ENCODE peak calls at places on chromosomes 2 and 18, in five cellular contexts. One of them, this sample, is unnamed.

GRCh38 chr2:75324716-75325291 is 125.5 kb upstream of the TACR1 start:
- DNase-seq in breast epithelium: no peak
- DNase-seq in dorsolateral prefrontal cortex: no peak
- DNase-seq in CD8-positive, alpha-beta T cell: no peak
- DNase-seq in upper lobe of right lung: no peak
- DNase-seq in this sample: no peak

GRCh38 chr2:100252811-100253698 is 69.2 kb downstream of the LONRF2 start:
- DNase-seq in breast epithelium: no peak
- DNase-seq in CD8-positive, alpha-beta T cell: no peak
- DNase-seq in dorsolateral prefrontal cortex: no peak
- DNase-seq in upper lobe of right lung: no peak
- DNase-seq in this sample: no peak

GRCh38 chr18:5180254-5180653 is 16.8 kb downstream of the AKAIN1 start:
- DNase-seq in breast epithelium: no peak
- DNase-seq in CD8-positive, alpha-beta T cell: no peak
- DNase-seq in dorsolateral prefrontal cortex: no peak
- DNase-seq in upper lobe of right lung: no peak
- DNase-seq in this sample: no peak

GRCh38 chr18:9081940-9082339 is 20.6 kb upstream of the NDUFV2 start:
- DNase-seq in CD8-positive, alpha-beta T cell: no peak
- DNase-seq in breast epithelium: no peak
- DNase-seq in dorsolateral prefrontal cortex: no peak
- DNase-seq in upper lobe of right lung: no peak
- DNase-seq in this sample: no peak

GRCh38 chr2:128686881-128687550 is 368.3 kb upstream of the HS6ST1 start:
- DNase-seq in breast epithelium: no peak
- DNase-seq in upper lobe of right lung: no peak
- DNase-seq in dorsolateral prefrontal cortex: no peak
- DNase-seq in CD8-positive, alpha-beta T cell: no peak
- DNase-seq in this sample: no peak

GRCh38 chr18:71114550-71115210 is 825.8 kb downstream of the SOCS6 start:
- DNase-seq in breast epithelium: no peak
- DNase-seq in upper lobe of right lung: no peak
- DNase-seq in CD8-positive, alpha-beta T cell: no peak
- DNase-seq in dorsolateral prefrontal cortex: no peak
- DNase-seq in this sample: no peak

GRCh38 chr2:120599064-120599463 is 136.6 kb upstream of the GLI2 start:
- DNase-seq in CD8-positive, alpha-beta T cell: no peak
- DNase-seq in dorsolateral prefrontal cortex: no peak
- DNase-seq in breast epithelium: no peak
- DNase-seq in upper lobe of right lung: peak; percentile 72
- DNase-seq in this sample: peak; percentile 7

GRCh38 chr2:234797566-234798250 is 154.1 kb upstream of the SH3BP4 start:
- DNase-seq in upper lobe of right lung: no peak
- DNase-seq in breast epithelium: no peak
- DNase-seq in dorsolateral prefrontal cortex: no peak
- DNase-seq in CD8-positive, alpha-beta T cell: no peak
- DNase-seq in this sample: no peak

GRCh38 chr18:55269632-55270031 is 310.4 kb upstream of the CCDC68 start:
- DNase-seq in dorsolateral prefrontal cortex: no peak
- DNase-seq in upper lobe of right lung: no peak
- DNase-seq in CD8-positive, alpha-beta T cell: no peak
- DNase-seq in breast epithelium: no peak
- DNase-seq in this sample: no peak

GRCh38 chr2:225354281-225354774 is 45.2 kb upstream of the NYAP2 start:
- DNase-seq in dorsolateral prefrontal cortex: no peak
- DNase-seq in upper lobe of right lung: no peak
- DNase-seq in CD8-positive, alpha-beta T cell: no peak
- DNase-seq in breast epithelium: no peak
- DNase-seq in this sample: no peak

GRCh38 chr2:189641047-189641446 is 20.2 kb upstream of the ASNSD1 start:
- DNase-seq in CD8-positive, alpha-beta T cell: no peak
- DNase-seq in upper lobe of right lung: no peak
- DNase-seq in breast epithelium: no peak
- DNase-seq in dorsolateral prefrontal cortex: no peak
- DNase-seq in this sample: no peak

GRCh38 chr2:31205186-31205585 is 12.1 kb downstream of the CAPN14 start:
- DNase-seq in upper lobe of right lung: no peak
- DNase-seq in CD8-positive, alpha-beta T cell: no peak
- DNase-seq in breast epithelium: no peak
- DNase-seq in dorsolateral prefrontal cortex: no peak
- DNase-seq in this sample: no peak

GRCh38 chr18:49359732-49360444 is 100.6 kb downstream of the DYM start:
- DNase-seq in CD8-positive, alpha-beta T cell: no peak
- DNase-seq in breast epithelium: no peak
- DNase-seq in upper lobe of right lung: no peak
- DNase-seq in dorsolateral prefrontal cortex: no peak
- DNase-seq in this sample: no peak

GRCh38 chr2:190742431-190742830 is 93.5 kb downstream of the NAB1 start:
- DNase-seq in breast epithelium: no peak
- DNase-seq in upper lobe of right lung: no peak
- DNase-seq in dorsolateral prefrontal cortex: no peak
- DNase-seq in CD8-positive, alpha-beta T cell: no peak
- DNase-seq in this sample: no peak

GRCh38 chr2:152534460-152535131 is 182.7 kb downstream of the PRPF40A start:
- DNase-seq in CD8-positive, alpha-beta T cell: no peak
- DNase-seq in breast epithelium: no peak
- DNase-seq in dorsolateral prefrontal cortex: no peak
- DNase-seq in upper lobe of right lung: no peak
- DNase-seq in this sample: no peak

GRCh38 chr2:36609507-36609906 is 11.5 kb upstream of the FEZ2 start:
- DNase-seq in dorsolateral prefrontal cortex: no peak
- DNase-seq in CD8-positive, alpha-beta T cell: no peak
- DNase-seq in breast epithelium: no peak
- DNase-seq in upper lobe of right lung: no peak
- DNase-seq in this sample: no peak

GRCh38 chr2:230711224-230711623 is 1.4 kb upstream of the CAB39 start:
- DNase-seq in dorsolateral prefrontal cortex: no peak
- DNase-seq in CD8-positive, alpha-beta T cell: no peak
- DNase-seq in upper lobe of right lung: no peak
- DNase-seq in breast epithelium: no peak
- DNase-seq in this sample: no peak

GRCh38 chr2:172293952-172294351 is 133.4 kb upstream of the ITGA6 start:
- DNase-seq in breast epithelium: peak; percentile 61
- DNase-seq in dorsolateral prefrontal cortex: no peak
- DNase-seq in CD8-positive, alpha-beta T cell: no peak
- DNase-seq in upper lobe of right lung: no peak
- DNase-seq in this sample: no peak

GRCh38 chr2:9739508-9739907 is 103.8 kb upstream of the TAF1B start:
- DNase-seq in breast epithelium: no peak
- DNase-seq in CD8-positive, alpha-beta T cell: peak; percentile 55
- DNase-seq in upper lobe of right lung: peak; percentile 77
- DNase-seq in dorsolateral prefrontal cortex: no peak
- DNase-seq in this sample: peak; percentile 90

GRCh38 chr2:25228848-25229674 is 60.7 kb upstream of the POMC start:
- DNase-seq in upper lobe of right lung: peak; percentile 78
- DNase-seq in CD8-positive, alpha-beta T cell: peak; percentile 44
- DNase-seq in dorsolateral prefrontal cortex: no peak
- DNase-seq in breast epithelium: peak; percentile 66
- DNase-seq in this sample: peak; percentile 82

GRCh38 chr2:227214622-227215041 is 50.2 kb downstream of the COL4A3 start:
- DNase-seq in upper lobe of right lung: no peak
- DNase-seq in breast epithelium: no peak
- DNase-seq in dorsolateral prefrontal cortex: no peak
- DNase-seq in CD8-positive, alpha-beta T cell: no peak
- DNase-seq in this sample: no peak

GRCh38 chr2:144161061-144161460 is 358.9 kb downstream of the ZEB2 start:
- DNase-seq in dorsolateral prefrontal cortex: no peak
- DNase-seq in upper lobe of right lung: no peak
- DNase-seq in CD8-positive, alpha-beta T cell: no peak
- DNase-seq in breast epithelium: no peak
- DNase-seq in this sample: no peak

GRCh38 chr2:40363631-40364030 is 88.3 kb downstream of the SLC8A1 start:
- DNase-seq in CD8-positive, alpha-beta T cell: no peak
- DNase-seq in breast epithelium: no peak
- DNase-seq in dorsolateral prefrontal cortex: no peak
- DNase-seq in upper lobe of right lung: no peak
- DNase-seq in this sample: no peak

GRCh38 chr2:232876978-232877441 is 6.9 kb downstream of the SNORC start:
- DNase-seq in CD8-positive, alpha-beta T cell: no peak
- DNase-seq in upper lobe of right lung: peak; percentile 60
- DNase-seq in breast epithelium: peak; percentile 35
- DNase-seq in dorsolateral prefrontal cortex: no peak
- DNase-seq in this sample: peak; percentile 47

GRCh38 chr2:63775191-63775590 is 66.5 kb upstream of the UGP2 start:
- DNase-seq in breast epithelium: no peak
- DNase-seq in CD8-positive, alpha-beta T cell: no peak
- DNase-seq in dorsolateral prefrontal cortex: no peak
- DNase-seq in upper lobe of right lung: no peak
- DNase-seq in this sample: no peak

GRCh38 chr2:63780483-63781155 is 61.1 kb upstream of the UGP2 start:
- DNase-seq in dorsolateral prefrontal cortex: no peak
- DNase-seq in CD8-positive, alpha-beta T cell: no peak
- DNase-seq in upper lobe of right lung: no peak
- DNase-seq in breast epithelium: no peak
- DNase-seq in this sample: no peak

GRCh38 chr2:63772061-63772460 is 69.6 kb upstream of the UGP2 start:
- DNase-seq in upper lobe of right lung: no peak
- DNase-seq in dorsolateral prefrontal cortex: no peak
- DNase-seq in breast epithelium: no peak
- DNase-seq in CD8-positive, alpha-beta T cell: no peak
- DNase-seq in this sample: no peak

GRCh38 chr2:63777816-63778215 is 63.9 kb upstream of the UGP2 start:
- DNase-seq in dorsolateral prefrontal cortex: no peak
- DNase-seq in CD8-positive, alpha-beta T cell: no peak
- DNase-seq in upper lobe of right lung: no peak
- DNase-seq in breast epithelium: no peak
- DNase-seq in this sample: no peak

GRCh38 chr2:63776382-63776781 is 65.3 kb upstream of the UGP2 start:
- DNase-seq in CD8-positive, alpha-beta T cell: no peak
- DNase-seq in upper lobe of right lung: no peak
- DNase-seq in dorsolateral prefrontal cortex: no peak
- DNase-seq in breast epithelium: no peak
- DNase-seq in this sample: no peak
- H3K4me3 ChIP-seq in CD8-positive, alpha-beta T cell: no peak overlapping the region
- H3K4me3 ChIP-seq in upper lobe of right lung: no peak overlapping the region
- H3K4me3 ChIP-seq in dorsolateral prefrontal cortex: no peak overlapping the region
- H3K4me3 ChIP-seq in breast epithelium: no peak overlapping the region
- H3K4me3 ChIP-seq in this sample: no peak overlapping the region

GRCh38 chr2:106108351-106108750 is 85.8 kb downstream of the UXS1 start:
- DNase-seq in CD8-positive, alpha-beta T cell: no peak
- DNase-seq in breast epithelium: no peak
- DNase-seq in upper lobe of right lung: no peak
- DNase-seq in dorsolateral prefrontal cortex: no peak
- DNase-seq in this sample: no peak
- TF ChIP-seq CTCF in CD8-positive, alpha-beta T cell: no peak
- TF ChIP-seq CTCF in breast epithelium: no peak
- TF ChIP-seq CTCF in upper lobe of right lung: peak; percentile 15
- TF ChIP-seq CTCF in dorsolateral prefrontal cortex: peak; percentile 63
- TF ChIP-seq CTCF in this sample: no peak

GRCh38 chr2:1995086-1995485 is 250.8 kb upstream of the PXDN start:
- DNase-seq in breast epithelium: no peak
- DNase-seq in upper lobe of right lung: no peak
- DNase-seq in CD8-positive, alpha-beta T cell: no peak
- DNase-seq in dorsolateral prefrontal cortex: no peak
- DNase-seq in this sample: no peak
- H3K27ac ChIP-seq in breast epithelium: no peak overlapping the region
- H3K27ac ChIP-seq in upper lobe of right lung: no peak overlapping the region
- H3K27ac ChIP-seq in CD8-positive, alpha-beta T cell: no peak overlapping the region
- H3K27ac ChIP-seq in dorsolateral prefrontal cortex: peak overlapping the region; percentile 1
- H3K27ac ChIP-seq in this sample: no peak overlapping the region

GRCh38 chr2:85579266-85579935 is 2.0 kb downstream of the VAMP8 start:
- DNase-seq in dorsolateral prefrontal cortex: no peak
- DNase-seq in CD8-positive, alpha-beta T cell: no peak
- DNase-seq in breast epithelium: no peak
- DNase-seq in upper lobe of right lung: no peak
- DNase-seq in this sample: no peak
- H3K4me3 ChIP-seq in dorsolateral prefrontal cortex: no peak overlapping the region
- H3K4me3 ChIP-seq in CD8-positive, alpha-beta T cell: peak overlapping the region; percentile 85
- H3K4me3 ChIP-seq in breast epithelium: no peak overlapping the region
- H3K4me3 ChIP-seq in upper lobe of right lung: peak overlapping the region; percentile 69
- H3K4me3 ChIP-seq in this sample: peak overlapping the region; percentile 51

This sample was measured in psoas muscle.